ENCODE peak calls at places on chromosomes 4 and X, in nine cellular contexts. T is SK-N-SH, Z is GM23338, M is PC-3, S is GM23248, P is neural progenitor cell, U is HCT116, C is hepatocyte, G is MM.1S. X is an unnamed sample.

GRCh38 chr4:7402526-7402925 is 32.2 kb downstream of the PSAPL1 start:
- DNase-seq in T (no peak), Z (no peak), M (peak), S (no peak), P (no peak), U (peak), C (peak), G (no peak), X (no peak)

GRCh38 chr4:127007336-127007735 is 625.4 kb upstream of the INTU start:
- DNase-seq in T (no peak), Z (no peak), M (no peak), S (no peak), P (no peak), U (no peak), C (no peak), G (no peak), X (no peak)

GRCh38 chr4:175035907-175036306 is 117.7 kb downstream of the ADAM29 start:
- DNase-seq in T (no peak), Z (no peak), M (peak), S (no peak), P (no peak), U (no peak), C (no peak), G (no peak), X (no peak)

GRCh38 chr4:167842487-167842886 is 249.8 kb upstream of the ANXA10 start:
- DNase-seq in T (no peak), Z (no peak), M (no peak), S (no peak), P (no peak), U (no peak), C (no peak), G (no peak), X (no peak)

GRCh38 chrX:109733658-109734022 is 583 bp upstream of the ACSL4 start:
- DNase-seq in T (no peak), Z (no peak), M (no peak), S (no peak), P (peak), U (no peak), C (no peak), G (no peak), X (no peak)

GRCh38 chr4:54218736-54219135 is 10.4 kb upstream of the PDGFRA start:
- DNase-seq in T (no peak), Z (no peak), M (no peak), S (no peak), P (no peak), U (no peak), C (no peak), G (no peak), X (no peak)

GRCh38 chrX:66142351-66142750 is 21.7 kb upstream of the HEPH start:
- DNase-seq in T (no peak), Z (no peak), M (no peak), S (no peak), P (no peak), U (no peak), C (no peak), G (peak), X (no peak)

GRCh38 chrX:39133971-39134370 is 332.7 kb downstream of the MID1IP1 start:
- DNase-seq in T (no peak), Z (peak), M (peak), S (no peak), P (no peak), U (no peak), C (peak), G (peak), X (peak)

GRCh38 chrX:9517062-9517461 is 52.2 kb downstream of the TBL1X start:
- DNase-seq in T (no peak), Z (no peak), M (no peak), S (no peak), P (no peak), U (no peak), C (no peak), G (no peak), X (no peak)

GRCh38 chr4:76696109-76696508 is 201.8 kb downstream of the SOWAHB start:
- DNase-seq in T (no peak), Z (peak), M (peak), S (peak), P (peak), U (no peak), C (no peak), G (no peak), X (no peak)

GRCh38 chrX:55135171-55135570 is 46.4 kb downstream of the PAGE2 start:
- DNase-seq in T (peak), Z (peak), M (peak), S (peak), P (peak), U (peak), C (peak), G (peak), X (peak)

GRCh38 chr4:170243662-170244288 is 154.0 kb upstream of the AADAT start:
- DNase-seq in T (no peak), Z (peak), M (no peak), S (no peak), P (no peak), U (no peak), C (no peak), G (no peak), X (no peak)

GRCh38 chr4:126071346-126072333 is 756.9 kb downstream of the FAT4 start:
- DNase-seq in T (peak), Z (no peak), M (peak), S (peak), P (no peak), U (no peak), C (peak), G (no peak), X (no peak)

GRCh38 chrX:66676413-66676812 is 37.5 kb upstream of the EDA2R start:
- DNase-seq in T (no peak), Z (no peak), M (no peak), S (peak), P (no peak), U (no peak), C (no peak), G (no peak), X (no peak)

GRCh38 chrX:1391707-1392375 is at the start of gene SLC25A6:
- DNase-seq in T (peak), Z (peak), M (peak), S (peak), P (peak), U (peak), C (peak), G (peak), X (peak)

GRCh38 chr4:57013529-57014120 is 34.9 kb downstream of the POLR2B start:
- DNase-seq in T (no peak), Z (no peak), M (no peak), S (no peak), P (no peak), U (no peak), C (no peak), G (no peak), X (no peak)

GRCh38 chrX:17967888-17968287 is 106.8 kb upstream of the RAI2 start:
- DNase-seq in T (no peak), Z (peak), M (no peak), S (no peak), P (peak), U (no peak), C (peak), G (no peak), X (no peak)

GRCh38 chr4:165326831-165327210 is 648 bp upstream of the MSMO1 start:
- DNase-seq in T (peak), Z (peak), M (peak), S (peak), P (peak), U (no peak), C (peak), G (peak), X (peak)

GRCh38 chr4:16197842-16198241 is 28.4 kb downstream of the TAPT1 start:
- DNase-seq in T (no peak), Z (no peak), M (no peak), S (peak), P (no peak), U (no peak), C (no peak), G (no peak), X (no peak)

GRCh38 chr4:139242511-139243051 is 37.4 kb downstream of the MGARP start:
- DNase-seq in T (no peak), Z (no peak), M (peak), S (peak), P (no peak), U (no peak), C (no peak), G (peak), X (no peak)

GRCh38 chr4:89586864-89587263 is 250.1 kb downstream of the SNCA start:
- DNase-seq in T (no peak), Z (peak), M (peak), S (peak), P (peak), U (peak), C (no peak), G (no peak), X (no peak)

GRCh38 chrX:80334583-80334982 is 85.7 kb upstream of the TENT5D start:
- DNase-seq in T (no peak), Z (no peak), M (no peak), S (no peak), P (peak), U (no peak), C (no peak), G (no peak), X (no peak)

GRCh38 chrX:103792916-103793540 is 16.4 kb downstream of the PLP1 start:
- DNase-seq in T (no peak), Z (no peak), M (peak), S (peak), P (no peak), U (no peak), C (no peak), G (no peak), X (no peak)

GRCh38 chrX:40389555-40389954 is 191.2 kb upstream of the ATP6AP2 start:
- DNase-seq in T (no peak), Z (no peak), M (no peak), S (no peak), P (no peak), U (no peak), C (peak), G (no peak), X (no peak)

GRCh38 chrX:49106296-49106695 is 17.2 kb downstream of the GPKOW start:
- DNase-seq in T (no peak), Z (no peak), M (no peak), S (no peak), P (no peak), U (no peak), C (no peak), G (no peak), X (no peak)

GRCh38 chrX:19535481-19535880 is 20.2 kb upstream of the MAP3K15 start:
- DNase-seq in T (peak), Z (peak), M (peak), S (peak), P (peak), U (no peak), C (peak), G (peak), X (peak)

GRCh38 chr4:122668241-122668640 is 47.4 kb upstream of the IL21 start:
- DNase-seq in T (no peak), Z (no peak), M (peak), S (peak), P (no peak), U (no peak), C (no peak), G (no peak), X (no peak)

GRCh38 chr4:147824316-147824715 is 92.4 kb downstream of the ARHGAP10 start:
- DNase-seq in T (no peak), Z (no peak), M (no peak), S (no peak), P (no peak), U (no peak), C (no peak), G (no peak), X (no peak)

GRCh38 chrX:16418650-16419049 is 231.3 kb upstream of the S100G start:
- DNase-seq in T (no peak), Z (no peak), M (no peak), S (no peak), P (no peak), U (no peak), C (no peak), G (no peak), X (no peak)

DNA sequence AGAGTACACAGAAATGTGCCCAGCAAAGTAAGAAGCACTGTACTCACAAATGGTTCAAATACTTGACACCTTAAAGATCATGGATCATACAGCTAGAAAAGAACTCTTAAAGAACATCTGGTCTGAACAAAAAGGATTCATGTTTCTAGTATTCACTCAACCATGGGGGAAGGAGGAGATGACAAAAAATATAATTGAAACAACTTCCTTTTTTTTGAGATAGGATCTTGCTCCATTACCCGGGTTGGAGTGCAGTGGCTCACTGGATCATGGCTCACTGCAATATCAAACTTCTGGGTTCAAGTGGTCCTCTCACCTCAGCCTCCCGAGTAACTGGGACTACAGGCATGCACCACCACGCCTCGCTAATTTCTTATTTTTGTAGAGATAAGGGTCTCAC is 6.0 kb downstream of the DHX15 start:
- DNase-seq in T (no peak), Z (no peak), M (no peak), S (no peak), P (no peak), U (no peak), C (no peak), G (no peak), X (no peak)
- TF ChIP-seq EZH2phosphoT487 in T (no peak), Z (no peak), M (no peak), S (no peak), P (no peak), U (no peak), C (no peak), G (no peak), X (no peak)

GRCh38 chr4:61245321-61245720 is 45.2 kb downstream of the ADGRL3 start:
- DNase-seq in T (no peak), Z (no peak), M (no peak), S (no peak), P (no peak), U (no peak), C (no peak), G (no peak), X (no peak)
- TF ChIP-seq EZH2phosphoT487 in T (no peak), Z (no peak), M (no peak), S (no peak), P (no peak), U (no peak), C (no peak), G (no peak), X (no peak)

DNA sequence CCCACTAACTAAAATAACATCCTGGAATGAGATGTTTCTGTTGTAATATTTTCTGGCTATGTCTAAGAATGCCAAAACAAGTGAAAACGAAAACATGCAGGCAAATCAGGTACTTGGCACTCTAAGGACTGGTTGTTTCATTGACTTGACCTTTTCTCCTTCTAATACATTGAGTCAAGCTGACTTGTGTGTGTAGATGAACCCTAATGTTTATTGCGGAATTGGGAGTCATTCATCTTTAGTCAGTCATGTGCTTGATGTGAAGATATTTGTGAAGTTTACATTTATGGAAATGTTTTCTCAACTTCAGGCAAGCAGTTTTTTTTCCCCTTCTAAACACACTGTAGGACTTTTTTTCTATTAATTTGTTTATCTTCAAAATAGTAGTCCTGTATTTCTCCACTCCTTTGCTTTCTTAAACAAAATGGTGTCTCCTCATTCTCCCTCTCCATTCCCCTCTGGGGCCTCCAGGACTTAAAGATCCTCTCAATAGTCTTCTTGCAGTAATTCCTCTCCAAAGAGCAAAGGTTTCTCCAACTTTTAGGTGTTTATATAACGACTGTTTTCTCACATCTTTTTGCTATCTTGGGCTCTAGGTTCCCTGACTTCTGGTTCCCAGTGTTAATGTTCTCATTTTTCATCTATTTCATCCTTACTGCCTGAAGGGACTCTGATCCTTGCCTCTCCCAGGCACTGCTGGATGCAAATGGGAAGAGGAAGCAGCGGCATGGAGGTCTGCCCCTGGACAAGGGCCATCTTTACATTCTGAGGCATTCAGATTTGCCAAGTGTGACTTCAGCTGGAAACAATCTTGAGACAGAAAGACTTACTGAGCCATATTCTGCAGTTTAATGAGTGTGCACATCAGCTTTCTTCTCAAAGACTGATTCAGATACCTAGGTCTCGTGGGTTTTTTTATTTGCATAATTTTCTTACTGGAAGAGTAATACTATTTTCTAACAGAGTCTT is 166.4 kb downstream of the ARHGAP6 start:
- DNase-seq in T (no peak), Z (no peak), M (peak), S (peak), P (no peak), U (no peak), C (peak), G (no peak), X (no peak)
- TF ChIP-seq EZH2phosphoT487 in T (no peak), Z (no peak), M (no peak), S (no peak), P (no peak), U (no peak), C (no peak), G (no peak), X (no peak)

GRCh38 chrX:2691543-2692220 is 587 bp downstream of the CD99 start:
- DNase-seq in T (no peak), Z (peak), M (peak), S (peak), P (peak), U (no peak), C (peak), G (no peak), X (peak)

GRCh38 chrX:2689773-2690666 is 1.1 kb upstream of the CD99 start:
- DNase-seq in T (peak), Z (peak), M (no peak), S (no peak), P (peak), U (no peak), C (peak), G (no peak), X (no peak)

GRCh38 chrX:2692221-2693122 is 1.4 kb downstream of the CD99 start:
- DNase-seq in T (peak), Z (peak), M (peak), S (peak), P (peak), U (no peak), C (peak), G (no peak), X (peak)

GRCh38 chrX:2693123-2693438 is 2.0 kb downstream of the CD99 start:
- DNase-seq in T (no peak), Z (no peak), M (no peak), S (peak), P (no peak), U (no peak), C (no peak), G (no peak), X (no peak)

GRCh38 chrX:2690856-2691542 is at the start of gene CD99:
- DNase-seq in T (peak), Z (peak), M (peak), S (peak), P (peak), U (no peak), C (peak), G (peak), X (peak)
- TF ChIP-seq EZH2phosphoT487 in T (no peak), Z (no peak), M (no peak), S (no peak), P (no peak), U (no peak), C (no peak), G (no peak), X (no peak)